ENCODE peak calls at places on chromosome 17, in eight cellular contexts. P is heart right ventricle, I is heart left ventricle, C is kidney, O is gastrocnemius medialis, U is sigmoid colon, F is A549, M is K562. Q is an unnamed sample.

GRCh38 chr17:56638536-56639177 is 45.2 kb downstream of the NOG start:
- DNase-seq in P (no peak), I (no peak), C (no peak), O (no peak), U (no peak), F (no peak), M (no peak), Q (no peak)

GRCh38 chr17:39566092-39566491 is 41.6 kb downstream of the NEUROD2 start:
- DNase-seq in P (no peak), I (no peak), C (no peak), O (no peak), U (no peak), F (no peak), M (no peak), Q (no peak)

GRCh38 chr17:71217769-71218168 is 903.1 kb upstream of the SOX9 start:
- DNase-seq in P (no peak), I (no peak), C (no peak), O (no peak), U (no peak), F (no peak), M (no peak), Q (no peak)

GRCh38 chr17:1082579-1082978 is 85.7 kb downstream of the TIMM22 start:
- DNase-seq in P (no peak), I (peak; percentile 7), C (no peak), O (no peak), U (no peak), F (no peak), M (no peak), Q (no peak)

GRCh38 chr17:31111183-31111582 is 16.4 kb downstream of the NF1 start:
- DNase-seq in P (no peak), I (no peak), C (no peak), O (no peak), U (no peak), F (no peak), M (no peak), Q (no peak)

GRCh38 chr17:78266231-78266631 is 34.8 kb downstream of the TMEM235 start:
- DNase-seq in P (no peak), I (no peak), C (no peak), O (no peak), U (no peak), F (no peak), M (peak; percentile 44), Q (peak; percentile 60)

GRCh38 chr17:57085448-57086068 is 512 bp downstream of the AKAP1 start:
- DNase-seq in P (peak; percentile 72), I (peak; percentile 84), C (no peak), O (peak; percentile 63), U (peak; percentile 84), F (peak; percentile 72), M (peak; percentile 83), Q (peak; percentile 86)

GRCh38 chr17:35132816-35133550 is 9.1 kb downstream of the NLE1 start:
- DNase-seq in P (no peak), I (no peak), C (no peak), O (no peak), U (no peak), F (no peak), M (no peak), Q (no peak)

GRCh38 chr17:81528384-81528650 is 140 bp downstream of the FSCN2 start:
- DNase-seq in P (peak; percentile 6), I (peak; percentile 51), C (peak; percentile 76), O (no peak), U (no peak), F (no peak), M (no peak), Q (no peak)

GRCh38 chr17:4110152-4110551 is 32.7 kb downstream of the ZZEF1 start:
- DNase-seq in P (no peak), I (no peak), C (no peak), O (no peak), U (no peak), F (peak; percentile 23), M (no peak), Q (no peak)

GRCh38 chr17:64020068-64020766 is at the start of gene ICAM2:
- DNase-seq in P (peak; percentile 63), I (no peak), C (peak; percentile 89), O (peak; percentile 53), U (peak; percentile 79), F (no peak), M (no peak), Q (no peak)

GRCh38 chr17:37089998-37090397 is 141.2 kb downstream of the AATF start:
- DNase-seq in P (no peak), I (no peak), C (no peak), O (no peak), U (no peak), F (no peak), M (no peak), Q (no peak)

GRCh38 chr17:73205326-73205980 is 12.6 kb downstream of the COG1 start:
- DNase-seq in P (no peak), I (no peak), C (no peak), O (no peak), U (no peak), F (no peak), M (no peak), Q (no peak)

GRCh38 chr17:45241315-45242011 is 19.8 kb downstream of the FMNL1 start:
- DNase-seq in P (no peak), I (no peak), C (no peak), O (no peak), U (no peak), F (no peak), M (peak; percentile 45), Q (peak; percentile 85)

GRCh38 chr17:77783991-77784820 is 174.3 kb upstream of the TNRC6C start:
- DNase-seq in P (no peak), I (no peak), C (no peak), O (no peak), U (no peak), F (no peak), M (no peak), Q (no peak)

GRCh38 chr17:27657620-27658019 is 26.6 kb downstream of the LGALS9 start:
- DNase-seq in P (no peak), I (no peak), C (peak; percentile 18), O (no peak), U (no peak), F (no peak), M (no peak), Q (peak; percentile 40)

GRCh38 chr17:50817142-50817751 is 18.1 kb upstream of the WFIKKN2 start:
- DNase-seq in P (peak; percentile 66), I (no peak), C (no peak), O (peak; percentile 29), U (no peak), F (peak; percentile 75), M (peak; percentile 83), Q (peak; percentile 84)

GRCh38 chr17:45131616-45132301 is 556 bp downstream of the PLCD3 start:
- DNase-seq in P (peak; percentile 70), I (peak; percentile 84), C (peak; percentile 88), O (no peak), U (peak; percentile 79), F (no peak), M (peak; percentile 70), Q (peak; percentile 80)

GRCh38 chr17:35132099-35132498 is 10.0 kb downstream of the NLE1 start:
- DNase-seq in P (no peak), I (no peak), C (no peak), O (no peak), U (no peak), F (no peak), M (no peak), Q (no peak)

GRCh38 chr17:71024172-71024571 is 854.8 kb downstream of the KCNJ2 start:
- DNase-seq in P (no peak), I (no peak), C (no peak), O (no peak), U (no peak), F (no peak), M (no peak), Q (no peak)

GRCh38 chr17:41692722-41693521 is 4.2 kb downstream of the EIF1 start:
- DNase-seq in P (no peak), I (no peak), C (no peak), O (no peak), U (no peak), F (no peak), M (no peak), Q (no peak)

GRCh38 chr17:4535667-4536258 is 19.4 kb downstream of the MYBBP1A start:
- DNase-seq in P (no peak), I (no peak), C (peak; percentile 73), O (no peak), U (no peak), F (no peak), M (peak; percentile 38), Q (no peak)

GRCh38 chr17:13600475-13601316 is 1.0 kb downstream of the HS3ST3A1 start:
- DNase-seq in P (peak; percentile 15), I (no peak), C (no peak), O (no peak), U (no peak), F (no peak), M (peak; percentile 23), Q (no peak)

GRCh38 chr17:17492085-17492484 is 4.1 kb downstream of the RASD1 start:
- DNase-seq in P (no peak), I (no peak), C (no peak), O (no peak), U (peak; percentile 30), F (no peak), M (no peak), Q (peak; percentile 36)
- H3K27ac ChIP-seq in P (peak overlapping the region; percentile 41), I (no peak overlapping the region), C (no peak overlapping the region), O (no peak overlapping the region), U (no peak overlapping the region), F (no peak overlapping the region), M (no peak overlapping the region), Q (no peak overlapping the region)

GRCh38 chr17:48307814-48308411 is 122.1 kb downstream of the SKAP1 start:
- DNase-seq in P (peak; percentile 19), I (no peak), C (peak; percentile 65), O (peak; percentile 18), U (peak; percentile 69), F (peak; percentile 58), M (peak; percentile 52), Q (no peak)
- TF ChIP-seq CTCF in P (peak; percentile 45), I (peak; percentile 75), C (peak; percentile 63), O (peak; percentile 76), U (peak; percentile 66), F (peak; percentile 89), M (peak; percentile 89), Q (peak; percentile 86)

GRCh38 chr17:28747801-28748750 is 4.3 kb downstream of the TRAF4 start:
- DNase-seq in P (no peak), I (no peak), C (peak; percentile 71), O (no peak), U (no peak), F (no peak), M (no peak), Q (no peak)
- H3K27ac ChIP-seq in P (no peak overlapping the region), I (no peak overlapping the region), C (no peak overlapping the region), O (no peak overlapping the region), U (no peak overlapping the region), F (no peak overlapping the region), M (no peak overlapping the region), Q (peak overlapping the region; percentile 94)

DNA sequence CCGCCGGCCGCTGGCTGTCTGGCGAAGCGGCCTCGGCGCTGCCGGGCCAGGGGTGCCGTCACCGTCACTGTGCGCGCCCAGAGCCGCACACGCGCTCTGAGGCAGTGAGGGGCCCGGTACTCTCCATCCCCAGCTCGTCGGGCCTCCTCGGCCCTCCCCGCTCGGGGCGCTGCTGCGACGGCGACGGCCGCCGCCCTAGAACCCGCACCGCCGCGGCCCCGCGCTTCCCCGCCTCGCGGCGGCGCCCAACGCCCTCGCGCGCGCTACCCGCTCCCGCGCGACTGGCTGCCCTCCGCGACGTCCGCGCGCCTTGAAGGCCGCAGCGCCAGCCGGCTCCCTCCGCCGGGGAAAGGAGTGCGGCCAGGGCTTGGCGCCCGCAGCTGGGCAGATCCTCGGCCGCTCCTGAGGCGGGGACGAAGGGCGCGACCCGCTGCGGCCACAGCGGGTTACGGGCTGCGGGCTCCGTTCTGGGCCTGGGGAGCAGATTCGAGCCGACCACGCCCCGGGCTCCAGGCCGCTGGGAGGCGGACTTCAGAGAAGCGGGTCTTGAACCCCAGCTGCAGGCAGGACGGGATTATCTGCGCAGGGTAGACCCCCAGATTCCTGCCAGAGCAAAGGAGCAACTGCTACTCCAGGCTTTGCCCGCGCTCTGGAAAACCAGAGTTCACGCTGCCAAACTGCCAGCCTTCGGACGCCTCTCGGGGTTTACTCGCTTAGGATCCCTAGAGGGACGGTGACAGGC is at the start of gene ULK2:
- DNase-seq in P (peak; percentile 72), I (peak; percentile 83), C (peak; percentile 84), O (peak; percentile 32), U (peak; percentile 80), F (peak; percentile 52), M (no peak), Q (peak; percentile 84)
- TF ChIP-seq CTCF in P (no peak), I (no peak), C (no peak), O (no peak), U (no peak), F (peak; percentile 39), M (no peak), Q (no peak)

Q was measured in upper lobe of right lung.